ENCODE peak calls at places on chromosomes 5 and 9, in four cellular contexts. L is gastrocnemius medialis, T is GM23338, Q is right lobe of liver. C is an unnamed sample. For H3K4me1 and H3K36me3, the result is how much of the 10 kb centered on the place peaks cover.

GRCh38 chr5:39049298-39049697 is 24.9 kb downstream of the RICTOR start:
- DNase-seq in L (no peak), T (no peak), Q (no peak), C (no peak)

GRCh38 chr5:135999396-136000139 is 29.2 kb upstream of the TGFBI start:
- DNase-seq in L (no peak), T (no peak), Q (no peak), C (no peak)

GRCh38 chr5:7478459-7478858 is 82.5 kb downstream of the ADCY2 start:
- DNase-seq in L (no peak), T (no peak), Q (no peak), C (no peak)

GRCh38 chr5:16578474-16578883 is 38.3 kb downstream of the RETREG1 start:
- DNase-seq in L (no peak), T (no peak), Q (no peak), C (no peak)

GRCh38 chr9:17401858-17402257 is 177.0 kb upstream of the SH3GL2 start:
- DNase-seq in L (no peak), T (no peak), Q (no peak), C (no peak)

GRCh38 chr5:151094861-151095260 is 14.0 kb upstream of the TNIP1 start:
- DNase-seq in L (no peak), T (no peak), Q (no peak), C (no peak)

GRCh38 chr9:113590991-113591898 is 127.7 kb downstream of the RGS3 start:
- DNase-seq in L (peak), T (peak), Q (peak), C (peak)

GRCh38 chr5:141883184-141883947 is 5.2 kb upstream of the PCDH1 start:
- DNase-seq in L (no peak), T (peak), Q (no peak), C (peak)

GRCh38 chr9:88322906-88323566 is 65.2 kb upstream of the SPIN1 start:
- DNase-seq in L (no peak), T (no peak), Q (no peak), C (no peak)

GRCh38 chr9:110095238-110095637 is 112.7 kb downstream of the C9orf152 start:
- DNase-seq in L (no peak), T (no peak), Q (no peak), C (no peak)

GRCh38 chr5:76547242-76547890 is 75.8 kb downstream of the F2RL2 start:
- DNase-seq in L (no peak), T (no peak), Q (no peak), C (no peak)

GRCh38 chr5:142082182-142082781 is 26.3 kb upstream of the NDFIP1 start:
- DNase-seq in L (no peak), T (peak), Q (no peak), C (no peak)

GRCh38 chr5:2049876-2050275 is 167.2 kb upstream of the IRX4 start:
- DNase-seq in L (no peak), T (no peak), Q (no peak), C (no peak)

GRCh38 chr5:15643731-15644130 is 143.8 kb downstream of the FBXL7 start:
- DNase-seq in L (no peak), T (no peak), Q (no peak), C (no peak)

GRCh38 chr5:33755216-33755615 is 136.6 kb downstream of the ADAMTS12 start:
- DNase-seq in L (no peak), T (no peak), Q (no peak), C (no peak)

GRCh38 chr5:133149333-133149732 is 97.5 kb downstream of the HSPA4 start:
- DNase-seq in L (no peak), T (no peak), Q (no peak), C (no peak)

GRCh38 chr5:16736158-16736994 is 119.6 kb upstream of the RETREG1 start:
- DNase-seq in L (no peak), T (peak), Q (no peak), C (peak)

GRCh38 chr5:67263656-67264055 is 67.1 kb upstream of the CD180 start:
- DNase-seq in L (no peak), T (no peak), Q (no peak), C (no peak)

GRCh38 chr5:171581756-171582155 is 162.3 kb downstream of the FGF18 start:
- DNase-seq in L (no peak), T (no peak), Q (no peak), C (no peak)

GRCh38 chr9:130139251-130139650 is 33.0 kb upstream of the NCS1 start:
- DNase-seq in L (no peak), T (no peak), Q (no peak), C (no peak)

GRCh38 chr5:122704247-122705036 is 70.4 kb upstream of the SNX2 start:
- DNase-seq in L (no peak), T (peak), Q (no peak), C (no peak)

GRCh38 chr9:33489070-33489469 is 15.3 kb upstream of the NOL6 start:
- DNase-seq in L (no peak), T (no peak), Q (no peak), C (no peak)

GRCh38 chr5:122458278-122458872 is 146.3 kb downstream of the SNCAIP start:
- DNase-seq in L (no peak), T (peak), Q (no peak), C (no peak)

GRCh38 chr5:76983468-76983867 is 30.6 kb downstream of the CRHBP start:
- DNase-seq in L (no peak), T (no peak), Q (no peak), C (no peak)

GRCh38 chr5:60811105-60811504 is 33.0 kb downstream of the ELOVL7 start:
- DNase-seq in L (no peak), T (no peak), Q (no peak), C (no peak)

GRCh38 chr5:127967323-127967982 is 116.1 kb upstream of the SLC12A2 start:
- DNase-seq in L (no peak), T (no peak), Q (no peak), C (no peak)

GRCh38 chr9:91192785-91193657 is 168.7 kb downstream of the AUH start:
- DNase-seq in L (peak), T (peak), Q (peak), C (peak)

GRCh38 chr5:177309351-177310191 is 2.1 kb downstream of the MXD3 start:
- DNase-seq in L (peak), T (peak), Q (peak), C (peak)

GRCh38 chr5:54516051-54516645 is 1.4 kb upstream of the SNX18 start:
- DNase-seq in L (no peak), T (no peak), Q (no peak), C (no peak)

GRCh38 chr9:114364123-114364522 is 23.7 kb downstream of the AKNA start:
- DNase-seq in L (no peak), T (no peak), Q (no peak), C (no peak)

GRCh38 chr5:129379406-129379805 is 80.7 kb upstream of the ADAMTS19 start:
- DNase-seq in L (no peak), T (no peak), Q (no peak), C (no peak)

DNA sequence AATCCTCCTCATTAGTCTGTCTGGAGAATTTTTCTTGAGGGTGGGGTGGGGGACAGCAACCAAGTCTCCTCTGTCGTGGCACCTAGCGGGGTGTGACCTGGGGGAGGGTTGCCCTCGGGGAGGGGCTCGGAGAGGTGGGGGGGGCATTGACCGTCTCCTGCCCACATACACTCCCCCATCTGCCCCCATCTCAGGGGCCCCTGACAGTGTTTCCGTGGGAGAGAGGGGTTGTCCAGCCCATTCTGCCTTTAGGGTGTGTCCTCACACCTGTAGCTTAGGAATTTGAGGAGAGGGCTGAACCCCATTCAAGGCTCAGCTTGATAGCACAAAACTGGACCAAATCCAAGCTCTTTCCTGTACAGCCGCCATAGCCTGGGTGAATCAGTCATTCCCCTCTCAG is 5.9 kb upstream of the CXXC5 start:
- DNase-seq in L (no peak), T (no peak), Q (peak), C (peak)
- H3K4me1 ChIP-seq in L (half or more), T (half or more), Q (under half), C (half or more)

GRCh38 chr9:71975833-71976232 is 64.4 kb downstream of the C9orf85 start:
- DNase-seq in L (no peak), T (no peak), Q (no peak), C (no peak)
- TF ChIP-seq CTCF in L (peak), T (peak), Q (peak), C (peak)

GRCh38 chr9:2800385-2801179 is 43.3 kb downstream of the PUM3 start:
- DNase-seq in L (no peak), T (no peak), Q (no peak), C (no peak)

GRCh38 chr9:2798423-2798822 is 45.5 kb downstream of the PUM3 start:
- DNase-seq in L (no peak), T (no peak), Q (no peak), C (no peak)

GRCh38 chr9:2808105-2808504 is 35.8 kb downstream of the PUM3 start:
- DNase-seq in L (no peak), T (no peak), Q (no peak), C (no peak)

DNA sequence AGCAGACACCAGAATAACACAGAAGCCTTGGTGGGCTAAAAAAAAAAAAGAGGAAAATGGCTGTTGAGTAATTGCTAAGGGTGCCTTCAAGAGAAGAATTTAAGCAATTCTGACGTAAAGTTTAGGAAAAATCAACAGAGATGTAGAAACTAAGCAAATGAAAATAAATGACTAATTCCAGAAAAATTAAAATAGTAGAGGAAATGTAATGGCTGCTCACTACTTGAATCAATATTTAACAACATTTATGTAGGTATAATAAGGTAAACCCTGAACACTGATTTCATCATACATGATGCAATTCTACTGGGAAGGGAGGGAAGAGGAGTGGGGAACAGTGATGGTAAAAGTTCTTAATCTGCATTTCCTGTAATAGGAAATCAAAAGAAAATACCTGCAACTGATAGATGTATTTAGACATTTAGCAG is 41.4 kb downstream of the PUM3 start:
- DNase-seq in L (no peak), T (no peak), Q (no peak), C (no peak)
- H3K36me3 ChIP-seq in L (half or more), T (half or more), Q (under half), C (under half)

GRCh38 chr9:27157086-27157485 is 48.1 kb downstream of the TEK start:
- DNase-seq in L (no peak), T (no peak), Q (no peak), C (no peak)
- H3K4me1 ChIP-seq in L (under half), T (under half), Q (under half), C (under half)

GRCh38 chr9:135123735-135124134 is 36.3 kb downstream of the OLFM1 start:
- DNase-seq in L (peak), T (no peak), Q (no peak), C (no peak)
- TF ChIP-seq CTCF in L (no peak), T (no peak), Q (no peak), C (no peak)

GRCh38 chr9:132181796-132182521 is 20.1 kb downstream of the NTNG2 start:
- DNase-seq in L (no peak), T (no peak), Q (no peak), C (no peak)
- H3K36me3 ChIP-seq in L (under half), T (under half), Q (under half), C (under half)

DNA sequence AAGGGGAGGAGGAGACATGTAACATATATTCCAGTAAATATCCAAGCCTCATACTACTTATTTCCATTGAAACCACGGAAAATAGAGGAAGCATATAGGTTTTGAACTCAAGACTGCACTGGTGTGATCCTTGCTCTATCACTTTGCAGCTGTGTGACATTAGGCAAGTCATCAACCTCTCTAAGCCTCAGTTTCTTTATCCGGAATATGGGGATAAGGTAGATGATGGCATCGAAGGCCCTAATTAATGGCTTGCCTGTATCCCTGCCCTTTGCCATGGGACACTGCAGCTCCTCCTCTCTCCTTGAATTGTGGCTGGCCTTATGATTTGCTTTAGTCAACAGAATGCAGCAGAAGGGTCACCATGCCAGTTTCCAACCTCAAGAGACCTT is 6.9 kb downstream of the SHB start:
- DNase-seq in L (no peak), T (no peak), Q (no peak), C (no peak)
- H3K4me1 ChIP-seq in L (under half), T (under half), Q (under half), C (under half)